ENCODE peak calls at places on chromosomes 1 and 21, in eight cellular contexts. I, H, K, Z, A, M, O and G are unnamed samples.

GRCh38 chr21:39705849-39706248 is 39.1 kb upstream of the IGSF5 start:
- DNase-seq in M (no peak), A (no peak), O (no peak), K (no peak), H (peak; percentile 12), I (no peak), Z (no peak), G (no peak)

GRCh38 chr1:248618878-248619277 is 16.0 kb downstream of the OR2T11 start:
- DNase-seq in I (no peak), H (peak; percentile 0), O (peak; percentile 56), M (no peak), Z (no peak), A (peak; percentile 49), K (peak; percentile 72), G (peak; percentile 79)

GRCh38 chr1:237749122-237749521 is 141.6 kb downstream of the ZP4 start:
- DNase-seq in Z (no peak), M (no peak), K (no peak), A (no peak), O (no peak), I (no peak), H (no peak), G (no peak)

GRCh38 chr21:17585875-17586450 is 26.7 kb downstream of the BTG3 start:
- DNase-seq in A (peak; percentile 28), Z (no peak), I (no peak), K (no peak), H (peak; percentile 62), M (no peak), O (no peak), G (peak; percentile 43)

GRCh38 chr1:218364028-218364710 is 19.0 kb downstream of the TGFB2 start:
- DNase-seq in K (no peak), Z (no peak), I (no peak), M (no peak), O (peak; percentile 31), H (peak; percentile 46), A (no peak), G (no peak)

GRCh38 chr1:6646499-6647148 is 22.0 kb downstream of the THAP3 start:
- DNase-seq in H (peak; percentile 54), O (no peak), A (peak; percentile 66), K (peak; percentile 38), Z (no peak), M (no peak), I (no peak), G (peak; percentile 62)

GRCh38 chr21:34021726-34022125 is 51.7 kb upstream of the MRPS6 start:
- DNase-seq in Z (no peak), I (no peak), M (no peak), O (no peak), K (no peak), A (no peak), H (no peak), G (no peak)

GRCh38 chr21:45104560-45104959 is 30.2 kb downstream of the ADARB1 start:
- DNase-seq in Z (peak; percentile 32), H (no peak), O (peak; percentile 80), I (no peak), M (no peak), A (peak; percentile 56), K (no peak), G (no peak)

GRCh38 chr21:31347435-31348032 is 3.5 kb upstream of the TIAM1 start:
- DNase-seq in A (no peak), O (no peak), H (peak; percentile 50), Z (no peak), I (no peak), K (no peak), M (no peak), G (peak; percentile 33)

GRCh38 chr1:208450958-208451357 is 206.8 kb upstream of the PLXNA2 start:
- DNase-seq in I (no peak), O (no peak), H (no peak), K (no peak), A (no peak), Z (no peak), M (no peak), G (no peak)

GRCh38 chr1:48039088-48040049 is 42.2 kb upstream of the TRABD2B start:
- DNase-seq in A (peak; percentile 39), H (peak; percentile 19), I (no peak), O (no peak), K (no peak), M (no peak), Z (no peak), G (no peak)

GRCh38 chr1:204863730-204864129 is 6.9 kb upstream of the NFASC start:
- DNase-seq in Z (no peak), M (no peak), K (no peak), O (no peak), A (no peak), H (no peak), I (no peak), G (no peak)

GRCh38 chr1:180925471-180926051 is 12.9 kb downstream of the KIAA1614 start:
- DNase-seq in A (peak; percentile 28), K (no peak), Z (no peak), H (no peak), M (no peak), I (no peak), O (peak; percentile 51), G (no peak)

GRCh38 chr1:10724052-10724494 is 72.4 kb downstream of the CASZ1 start:
- DNase-seq in K (no peak), I (peak; percentile 54), H (peak; percentile 26), O (no peak), A (peak; percentile 95), Z (peak; percentile 96), M (no peak), G (no peak)

GRCh38 chr1:15431571-15431948 is 6.7 kb upstream of the CTRC start:
- DNase-seq in H (no peak), A (no peak), M (no peak), Z (no peak), I (no peak), O (no peak), K (no peak), G (no peak)

GRCh38 chr1:150764617-150765090 is 924 bp downstream of the CTSS start:
- DNase-seq in M (no peak), Z (no peak), A (no peak), K (no peak), H (peak; percentile 97), O (no peak), I (no peak), G (peak; percentile 38)

GRCh38 chr1:48344373-48344772 is 121.9 kb downstream of the SLC5A9 start:
- DNase-seq in H (no peak), M (no peak), K (no peak), Z (no peak), A (no peak), I (no peak), O (no peak), G (no peak)

GRCh38 chr1:63674865-63675815 is 81.9 kb downstream of the PGM1 start:
- DNase-seq in O (no peak), H (no peak), I (no peak), M (no peak), Z (no peak), K (no peak), A (peak; percentile 42), G (no peak)

GRCh38 chr1:113192242-113192641 is 119.2 kb downstream of the LRIG2 start:
- DNase-seq in K (no peak), M (no peak), Z (no peak), I (no peak), H (no peak), O (no peak), A (no peak), G (peak; percentile 67)

GRCh38 chr1:224747578-224747977 is 131.5 kb downstream of the CNIH3 start:
- DNase-seq in I (no peak), M (no peak), A (peak; percentile 10), O (no peak), H (peak; percentile 29), K (no peak), Z (no peak), G (peak; percentile 88)

GRCh38 chr1:39127513-39127912 is 77.0 kb upstream of the MACF1 start:
- DNase-seq in A (no peak), M (no peak), H (peak; percentile 72), O (no peak), I (no peak), Z (no peak), K (peak; percentile 22), G (no peak)

DNA sequence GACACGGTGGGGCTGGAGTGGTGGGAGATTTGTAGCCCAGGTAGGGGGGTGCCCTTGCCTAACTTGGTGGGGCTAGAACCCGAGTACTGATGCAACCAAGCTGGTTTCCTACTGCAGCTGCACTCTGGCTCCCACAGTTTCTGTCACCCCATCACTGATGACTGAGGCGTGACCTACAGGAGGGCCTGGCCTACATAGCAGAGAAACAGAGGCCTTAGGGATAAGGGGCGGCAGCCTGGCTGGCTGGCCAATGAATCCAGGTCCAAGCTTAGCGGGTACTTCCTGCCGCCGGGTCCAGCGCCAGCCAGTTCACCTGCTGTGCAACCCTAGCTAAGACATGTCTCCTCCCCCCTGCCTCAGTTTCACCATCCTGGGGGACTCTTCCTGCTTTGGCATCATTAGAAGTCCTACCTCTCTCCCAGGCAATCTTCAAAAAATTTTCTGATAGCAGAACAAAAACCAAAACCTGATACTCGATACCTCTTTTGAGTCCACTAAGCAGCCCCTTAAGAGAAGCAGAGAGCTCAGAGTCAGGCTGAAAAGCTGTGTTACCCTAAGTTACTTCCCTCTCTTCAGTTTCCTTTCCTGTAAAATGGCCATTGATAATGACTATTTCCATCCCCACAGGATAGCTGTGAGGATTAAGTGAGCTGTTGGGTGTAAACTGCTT is 27.3 kb upstream of the RNF19B start:
- DNase-seq in M (no peak), K (no peak), Z (no peak), O (no peak), I (no peak), A (no peak), H (no peak), G (peak; percentile 35)
- H3K4me3 ChIP-seq in M (no peak overlapping the region), K (no peak overlapping the region), Z (no peak overlapping the region), O (no peak overlapping the region), I (no peak overlapping the region), A (no peak overlapping the region), H (no peak overlapping the region), G (no peak overlapping the region)

GRCh38 chr21:14382835-14383595 is at the start of gene HSPA13:
- DNase-seq in A (peak; percentile 100), Z (peak; percentile 100), O (peak; percentile 99), M (peak; percentile 100), K (peak; percentile 100), I (peak; percentile 99), H (peak; percentile 99), G (peak; percentile 99)
- TF ChIP-seq POLR2A in A (peak; percentile 13), Z (peak; percentile 67), O (peak; percentile 47), M (no peak), K (peak; percentile 70), I (peak; percentile 65), H (peak; percentile 90), G (peak; percentile 40)

DNA sequence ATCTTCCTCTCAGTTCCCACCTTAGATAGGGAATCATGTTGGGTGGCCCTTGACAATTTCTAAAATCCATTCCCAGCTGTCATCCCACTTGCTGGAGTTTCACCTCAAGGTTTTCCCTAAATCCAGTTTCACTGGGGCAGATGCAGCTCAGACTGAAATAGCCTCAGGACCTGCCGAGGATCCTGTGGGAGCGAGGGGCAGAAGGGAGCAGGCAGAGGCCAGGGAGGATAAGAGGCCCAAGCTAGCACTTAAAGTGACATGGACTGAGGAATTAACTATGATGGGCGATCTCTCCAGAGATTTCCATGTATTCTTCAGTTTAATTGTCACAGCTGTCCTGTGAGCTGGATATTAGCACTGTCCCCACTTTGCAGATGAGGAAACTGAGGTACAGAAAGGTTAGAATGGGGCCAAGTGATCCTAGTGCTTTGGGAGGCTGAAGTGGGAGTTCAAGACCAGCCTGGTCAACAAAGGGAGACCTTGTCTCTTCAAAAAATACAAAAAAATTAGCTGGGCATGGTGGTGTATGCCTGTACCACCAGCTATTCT is 2.7 kb downstream of the NBL1 start:
- DNase-seq in K (no peak), H (no peak), O (no peak), Z (no peak), I (no peak), A (no peak), M (no peak), G (no peak)
- H3K4me3 ChIP-seq in K (no peak overlapping the region), H (no peak overlapping the region), O (no peak overlapping the region), Z (no peak overlapping the region), I (no peak overlapping the region), A (no peak overlapping the region), M (no peak overlapping the region), G (no peak overlapping the region)

GRCh38 chr1:86914635-86914997 is at the start of gene HS2ST1:
- DNase-seq in H (no peak), A (no peak), I (no peak), M (no peak), Z (no peak), K (no peak), O (no peak), G (no peak)
- TF ChIP-seq POLR2A in H (no peak), A (peak; percentile 19), I (peak; percentile 72), M (no peak), Z (peak; percentile 67), K (peak; percentile 48), O (peak; percentile 27), G (peak; percentile 62)